ENCODE peak calls at places on chromosomes 1 and 21, in seven cellular contexts. One of them, this sample, is unnamed.

GRCh38 chr1:39908534-39908933 is 6.8 kb upstream of the MYCL start:
- DNase-seq in lower lobe of right lung: no peak
- DNase-seq in stimulated activated CD4-positive, alpha-beta T cell treated with anti-CD3 and anti-CD28 coated beads, Interleukin-12 subunit alpha, Interleukin-12 subunit beta, amount 100 ng/mL, for 4 hours: no peak
- DNase-seq in kidney glomerular epithelial cell: no peak
- DNase-seq in substantia nigra: no peak
- DNase-seq in mesendoderm: no peak
- DNase-seq in H9: no peak
- DNase-seq in this sample: no peak

GRCh38 chr1:223844962-223845809 is 561 bp downstream of the TP53BP2 start:
- DNase-seq in lower lobe of right lung: peak
- DNase-seq in stimulated activated CD4-positive, alpha-beta T cell treated with anti-CD3 and anti-CD28 coated beads, Interleukin-12 subunit alpha, Interleukin-12 subunit beta, amount 100 ng/mL, for 4 hours: peak
- DNase-seq in kidney glomerular epithelial cell: peak
- DNase-seq in substantia nigra: no peak
- DNase-seq in mesendoderm: peak
- DNase-seq in H9: peak
- DNase-seq in this sample: no peak

GRCh38 chr21:40793057-40793456 is 53.9 kb downstream of the DSCAM start:
- DNase-seq in lower lobe of right lung: no peak
- DNase-seq in stimulated activated CD4-positive, alpha-beta T cell treated with anti-CD3 and anti-CD28 coated beads, Interleukin-12 subunit alpha, Interleukin-12 subunit beta, amount 100 ng/mL, for 4 hours: no peak
- DNase-seq in kidney glomerular epithelial cell: no peak
- DNase-seq in substantia nigra: no peak
- DNase-seq in mesendoderm: no peak
- DNase-seq in H9: no peak
- DNase-seq in this sample: no peak

GRCh38 chr1:210384625-210385024 is 55.9 kb downstream of the HHAT start:
- DNase-seq in lower lobe of right lung: no peak
- DNase-seq in stimulated activated CD4-positive, alpha-beta T cell treated with anti-CD3 and anti-CD28 coated beads, Interleukin-12 subunit alpha, Interleukin-12 subunit beta, amount 100 ng/mL, for 4 hours: no peak
- DNase-seq in kidney glomerular epithelial cell: peak
- DNase-seq in substantia nigra: no peak
- DNase-seq in mesendoderm: no peak
- DNase-seq in H9: no peak
- DNase-seq in this sample: no peak

GRCh38 chr21:45992311-45993209 is 11.0 kb downstream of the COL6A1 start:
- DNase-seq in lower lobe of right lung: peak
- DNase-seq in stimulated activated CD4-positive, alpha-beta T cell treated with anti-CD3 and anti-CD28 coated beads, Interleukin-12 subunit alpha, Interleukin-12 subunit beta, amount 100 ng/mL, for 4 hours: no peak
- DNase-seq in kidney glomerular epithelial cell: no peak
- DNase-seq in substantia nigra: no peak
- DNase-seq in mesendoderm: no peak
- DNase-seq in H9: no peak
- DNase-seq in this sample: peak

GRCh38 chr1:195197116-195197515 is 1411.1 kb downstream of the KCNT2 start:
- DNase-seq in lower lobe of right lung: no peak
- DNase-seq in stimulated activated CD4-positive, alpha-beta T cell treated with anti-CD3 and anti-CD28 coated beads, Interleukin-12 subunit alpha, Interleukin-12 subunit beta, amount 100 ng/mL, for 4 hours: no peak
- DNase-seq in kidney glomerular epithelial cell: no peak
- DNase-seq in substantia nigra: no peak
- DNase-seq in mesendoderm: no peak
- DNase-seq in H9: no peak
- DNase-seq in this sample: no peak

GRCh38 chr1:12052008-12052573 is 11.0 kb upstream of the TNFRSF8 start:
- DNase-seq in lower lobe of right lung: no peak
- DNase-seq in stimulated activated CD4-positive, alpha-beta T cell treated with anti-CD3 and anti-CD28 coated beads, Interleukin-12 subunit alpha, Interleukin-12 subunit beta, amount 100 ng/mL, for 4 hours: no peak
- DNase-seq in kidney glomerular epithelial cell: peak
- DNase-seq in substantia nigra: no peak
- DNase-seq in mesendoderm: peak
- DNase-seq in H9: peak
- DNase-seq in this sample: no peak

GRCh38 chr1:165899461-165899941 is 72.1 kb downstream of the UCK2 start:
- DNase-seq in lower lobe of right lung: no peak
- DNase-seq in stimulated activated CD4-positive, alpha-beta T cell treated with anti-CD3 and anti-CD28 coated beads, Interleukin-12 subunit alpha, Interleukin-12 subunit beta, amount 100 ng/mL, for 4 hours: no peak
- DNase-seq in kidney glomerular epithelial cell: no peak
- DNase-seq in substantia nigra: no peak
- DNase-seq in mesendoderm: no peak
- DNase-seq in H9: peak
- DNase-seq in this sample: no peak

GRCh38 chr21:46207006-46207919 is 21.3 kb downstream of the LSS start:
- DNase-seq in lower lobe of right lung: peak
- DNase-seq in stimulated activated CD4-positive, alpha-beta T cell treated with anti-CD3 and anti-CD28 coated beads, Interleukin-12 subunit alpha, Interleukin-12 subunit beta, amount 100 ng/mL, for 4 hours: no peak
- DNase-seq in kidney glomerular epithelial cell: no peak
- DNase-seq in substantia nigra: no peak
- DNase-seq in mesendoderm: no peak
- DNase-seq in H9: no peak
- DNase-seq in this sample: no peak

GRCh38 chr1:45543599-45544417 is 6.8 kb upstream of the AKR1A1 start:
- DNase-seq in lower lobe of right lung: peak
- DNase-seq in stimulated activated CD4-positive, alpha-beta T cell treated with anti-CD3 and anti-CD28 coated beads, Interleukin-12 subunit alpha, Interleukin-12 subunit beta, amount 100 ng/mL, for 4 hours: peak
- DNase-seq in kidney glomerular epithelial cell: peak
- DNase-seq in substantia nigra: no peak
- DNase-seq in mesendoderm: peak
- DNase-seq in H9: no peak
- DNase-seq in this sample: no peak

GRCh38 chr1:224510880-224511645 is 76.5 kb upstream of the WDR26 start:
- DNase-seq in lower lobe of right lung: no peak
- DNase-seq in stimulated activated CD4-positive, alpha-beta T cell treated with anti-CD3 and anti-CD28 coated beads, Interleukin-12 subunit alpha, Interleukin-12 subunit beta, amount 100 ng/mL, for 4 hours: no peak
- DNase-seq in kidney glomerular epithelial cell: no peak
- DNase-seq in substantia nigra: no peak
- DNase-seq in mesendoderm: peak
- DNase-seq in H9: no peak
- DNase-seq in this sample: no peak

GRCh38 chr1:10522324-10522860 is 47.6 kb downstream of the PEX14 start:
- DNase-seq in lower lobe of right lung: no peak
- DNase-seq in stimulated activated CD4-positive, alpha-beta T cell treated with anti-CD3 and anti-CD28 coated beads, Interleukin-12 subunit alpha, Interleukin-12 subunit beta, amount 100 ng/mL, for 4 hours: no peak
- DNase-seq in kidney glomerular epithelial cell: no peak
- DNase-seq in substantia nigra: no peak
- DNase-seq in mesendoderm: no peak
- DNase-seq in H9: no peak
- DNase-seq in this sample: no peak

GRCh38 chr21:14591882-14592281 is 45.8 kb upstream of the SAMSN1 start:
- DNase-seq in lower lobe of right lung: no peak
- DNase-seq in stimulated activated CD4-positive, alpha-beta T cell treated with anti-CD3 and anti-CD28 coated beads, Interleukin-12 subunit alpha, Interleukin-12 subunit beta, amount 100 ng/mL, for 4 hours: no peak
- DNase-seq in kidney glomerular epithelial cell: peak
- DNase-seq in substantia nigra: no peak
- DNase-seq in mesendoderm: no peak
- DNase-seq in H9: no peak
- DNase-seq in this sample: no peak

GRCh38 chr1:65330822-65331221 is 21.5 kb downstream of the DNAJC6 start:
- DNase-seq in lower lobe of right lung: no peak
- DNase-seq in stimulated activated CD4-positive, alpha-beta T cell treated with anti-CD3 and anti-CD28 coated beads, Interleukin-12 subunit alpha, Interleukin-12 subunit beta, amount 100 ng/mL, for 4 hours: no peak
- DNase-seq in kidney glomerular epithelial cell: no peak
- DNase-seq in substantia nigra: no peak
- DNase-seq in mesendoderm: peak
- DNase-seq in H9: peak
- DNase-seq in this sample: no peak

GRCh38 chr21:45235488-45235887 is 52.2 kb downstream of the POFUT2 start:
- DNase-seq in lower lobe of right lung: no peak
- DNase-seq in stimulated activated CD4-positive, alpha-beta T cell treated with anti-CD3 and anti-CD28 coated beads, Interleukin-12 subunit alpha, Interleukin-12 subunit beta, amount 100 ng/mL, for 4 hours: no peak
- DNase-seq in kidney glomerular epithelial cell: no peak
- DNase-seq in substantia nigra: no peak
- DNase-seq in mesendoderm: no peak
- DNase-seq in H9: no peak
- DNase-seq in this sample: no peak

GRCh38 chr1:35062518-35063196 is 16.5 kb upstream of the ZMYM1 start:
- DNase-seq in lower lobe of right lung: no peak
- DNase-seq in stimulated activated CD4-positive, alpha-beta T cell treated with anti-CD3 and anti-CD28 coated beads, Interleukin-12 subunit alpha, Interleukin-12 subunit beta, amount 100 ng/mL, for 4 hours: no peak
- DNase-seq in kidney glomerular epithelial cell: peak
- DNase-seq in substantia nigra: no peak
- DNase-seq in mesendoderm: no peak
- DNase-seq in H9: no peak
- DNase-seq in this sample: no peak

GRCh38 chr1:94854458-94855306 is 34.5 kb downstream of the SLC44A3 start:
- DNase-seq in lower lobe of right lung: peak
- DNase-seq in stimulated activated CD4-positive, alpha-beta T cell treated with anti-CD3 and anti-CD28 coated beads, Interleukin-12 subunit alpha, Interleukin-12 subunit beta, amount 100 ng/mL, for 4 hours: peak
- DNase-seq in kidney glomerular epithelial cell: peak
- DNase-seq in substantia nigra: peak
- DNase-seq in mesendoderm: peak
- DNase-seq in H9: peak
- DNase-seq in this sample: peak

GRCh38 chr1:176976236-176976635 is 188.3 kb downstream of the ASTN1 start:
- DNase-seq in lower lobe of right lung: no peak
- DNase-seq in stimulated activated CD4-positive, alpha-beta T cell treated with anti-CD3 and anti-CD28 coated beads, Interleukin-12 subunit alpha, Interleukin-12 subunit beta, amount 100 ng/mL, for 4 hours: no peak
- DNase-seq in kidney glomerular epithelial cell: no peak
- DNase-seq in substantia nigra: no peak
- DNase-seq in mesendoderm: no peak
- DNase-seq in H9: no peak
- DNase-seq in this sample: no peak

GRCh38 chr21:44463716-44464115 is 8.4 kb downstream of the LRRC3 start:
- DNase-seq in lower lobe of right lung: no peak
- DNase-seq in stimulated activated CD4-positive, alpha-beta T cell treated with anti-CD3 and anti-CD28 coated beads, Interleukin-12 subunit alpha, Interleukin-12 subunit beta, amount 100 ng/mL, for 4 hours: no peak
- DNase-seq in kidney glomerular epithelial cell: no peak
- DNase-seq in substantia nigra: no peak
- DNase-seq in mesendoderm: no peak
- DNase-seq in H9: no peak
- DNase-seq in this sample: no peak

GRCh38 chr1:31932491-31933316 is 5.5 kb downstream of the PTP4A2 start:
- DNase-seq in lower lobe of right lung: no peak
- DNase-seq in stimulated activated CD4-positive, alpha-beta T cell treated with anti-CD3 and anti-CD28 coated beads, Interleukin-12 subunit alpha, Interleukin-12 subunit beta, amount 100 ng/mL, for 4 hours: no peak
- DNase-seq in kidney glomerular epithelial cell: no peak
- DNase-seq in substantia nigra: no peak
- DNase-seq in mesendoderm: peak
- DNase-seq in H9: no peak
- DNase-seq in this sample: no peak

GRCh38 chr1:40783001-40783905 is at the start of gene KCNQ4:
- DNase-seq in lower lobe of right lung: peak
- DNase-seq in stimulated activated CD4-positive, alpha-beta T cell treated with anti-CD3 and anti-CD28 coated beads, Interleukin-12 subunit alpha, Interleukin-12 subunit beta, amount 100 ng/mL, for 4 hours: peak
- DNase-seq in kidney glomerular epithelial cell: no peak
- DNase-seq in substantia nigra: no peak
- DNase-seq in mesendoderm: peak
- DNase-seq in H9: peak
- DNase-seq in this sample: no peak

GRCh38 chr1:36941579-36941978 is 92.7 kb downstream of the GRIK3 start:
- DNase-seq in lower lobe of right lung: no peak
- DNase-seq in stimulated activated CD4-positive, alpha-beta T cell treated with anti-CD3 and anti-CD28 coated beads, Interleukin-12 subunit alpha, Interleukin-12 subunit beta, amount 100 ng/mL, for 4 hours: no peak
- DNase-seq in kidney glomerular epithelial cell: no peak
- DNase-seq in substantia nigra: no peak
- DNase-seq in mesendoderm: no peak
- DNase-seq in H9: no peak
- DNase-seq in this sample: no peak

GRCh38 chr1:70071597-70071996 is 133.8 kb downstream of the LRRC40 start:
- DNase-seq in lower lobe of right lung: no peak
- DNase-seq in stimulated activated CD4-positive, alpha-beta T cell treated with anti-CD3 and anti-CD28 coated beads, Interleukin-12 subunit alpha, Interleukin-12 subunit beta, amount 100 ng/mL, for 4 hours: no peak
- DNase-seq in kidney glomerular epithelial cell: no peak
- DNase-seq in substantia nigra: no peak
- DNase-seq in mesendoderm: no peak
- DNase-seq in H9: no peak
- DNase-seq in this sample: no peak

GRCh38 chr1:55558515-55558914 is 343.4 kb upstream of the USP24 start:
- DNase-seq in lower lobe of right lung: no peak
- DNase-seq in stimulated activated CD4-positive, alpha-beta T cell treated with anti-CD3 and anti-CD28 coated beads, Interleukin-12 subunit alpha, Interleukin-12 subunit beta, amount 100 ng/mL, for 4 hours: no peak
- DNase-seq in kidney glomerular epithelial cell: no peak
- DNase-seq in substantia nigra: no peak
- DNase-seq in mesendoderm: no peak
- DNase-seq in H9: no peak
- DNase-seq in this sample: no peak

GRCh38 chr1:68230901-68231626 is 1.3 kb downstream of the WLS start:
- DNase-seq in lower lobe of right lung: peak
- DNase-seq in stimulated activated CD4-positive, alpha-beta T cell treated with anti-CD3 and anti-CD28 coated beads, Interleukin-12 subunit alpha, Interleukin-12 subunit beta, amount 100 ng/mL, for 4 hours: no peak
- DNase-seq in kidney glomerular epithelial cell: no peak
- DNase-seq in substantia nigra: no peak
- DNase-seq in mesendoderm: no peak
- DNase-seq in H9: no peak
- DNase-seq in this sample: peak

GRCh38 chr1:152392909-152393308 is 21.2 kb downstream of the CRNN start:
- DNase-seq in lower lobe of right lung: no peak
- DNase-seq in stimulated activated CD4-positive, alpha-beta T cell treated with anti-CD3 and anti-CD28 coated beads, Interleukin-12 subunit alpha, Interleukin-12 subunit beta, amount 100 ng/mL, for 4 hours: no peak
- DNase-seq in kidney glomerular epithelial cell: peak
- DNase-seq in substantia nigra: no peak
- DNase-seq in mesendoderm: no peak
- DNase-seq in H9: no peak
- DNase-seq in this sample: no peak

GRCh38 chr1:67836769-67837168 is 3.5 kb upstream of the GNG12 start:
- DNase-seq in lower lobe of right lung: no peak
- DNase-seq in stimulated activated CD4-positive, alpha-beta T cell treated with anti-CD3 and anti-CD28 coated beads, Interleukin-12 subunit alpha, Interleukin-12 subunit beta, amount 100 ng/mL, for 4 hours: no peak
- DNase-seq in kidney glomerular epithelial cell: no peak
- DNase-seq in substantia nigra: no peak
- DNase-seq in mesendoderm: no peak
- DNase-seq in H9: no peak
- DNase-seq in this sample: no peak

GRCh38 chr1:83967336-83967735 is 31.6 kb downstream of the TTLL7 start:
- DNase-seq in lower lobe of right lung: no peak
- DNase-seq in stimulated activated CD4-positive, alpha-beta T cell treated with anti-CD3 and anti-CD28 coated beads, Interleukin-12 subunit alpha, Interleukin-12 subunit beta, amount 100 ng/mL, for 4 hours: no peak
- DNase-seq in kidney glomerular epithelial cell: peak
- DNase-seq in substantia nigra: no peak
- DNase-seq in mesendoderm: no peak
- DNase-seq in H9: no peak
- DNase-seq in this sample: no peak

GRCh38 chr1:75092141-75092540 is 42.0 kb upstream of the LHX8 start:
- DNase-seq in lower lobe of right lung: no peak
- DNase-seq in stimulated activated CD4-positive, alpha-beta T cell treated with anti-CD3 and anti-CD28 coated beads, Interleukin-12 subunit alpha, Interleukin-12 subunit beta, amount 100 ng/mL, for 4 hours: no peak
- DNase-seq in kidney glomerular epithelial cell: no peak
- DNase-seq in substantia nigra: no peak
- DNase-seq in mesendoderm: peak
- DNase-seq in H9: peak
- DNase-seq in this sample: no peak

GRCh38 chr1:92791487-92792058 is 6.7 kb upstream of the EVI5 start:
- DNase-seq in lower lobe of right lung: no peak
- DNase-seq in stimulated activated CD4-positive, alpha-beta T cell treated with anti-CD3 and anti-CD28 coated beads, Interleukin-12 subunit alpha, Interleukin-12 subunit beta, amount 100 ng/mL, for 4 hours: no peak
- DNase-seq in kidney glomerular epithelial cell: no peak
- DNase-seq in substantia nigra: no peak
- DNase-seq in mesendoderm: peak
- DNase-seq in H9: no peak
- DNase-seq in this sample: no peak

GRCh38 chr21:45515241-45516061 is 26.8 kb downstream of the SLC19A1 start:
- DNase-seq in lower lobe of right lung: peak
- DNase-seq in stimulated activated CD4-positive, alpha-beta T cell treated with anti-CD3 and anti-CD28 coated beads, Interleukin-12 subunit alpha, Interleukin-12 subunit beta, amount 100 ng/mL, for 4 hours: no peak
- DNase-seq in kidney glomerular epithelial cell: no peak
- DNase-seq in substantia nigra: no peak
- DNase-seq in mesendoderm: peak
- DNase-seq in H9: peak
- DNase-seq in this sample: no peak

GRCh38 chr1:22889213-22889827 is 83.3 kb downstream of the LACTBL1 start:
- DNase-seq in lower lobe of right lung: no peak
- DNase-seq in stimulated activated CD4-positive, alpha-beta T cell treated with anti-CD3 and anti-CD28 coated beads, Interleukin-12 subunit alpha, Interleukin-12 subunit beta, amount 100 ng/mL, for 4 hours: no peak
- DNase-seq in kidney glomerular epithelial cell: peak
- DNase-seq in substantia nigra: no peak
- DNase-seq in mesendoderm: peak
- DNase-seq in H9: no peak
- DNase-seq in this sample: peak

GRCh38 chr1:58818075-58818474 is 34.2 kb upstream of the JUN start:
- DNase-seq in lower lobe of right lung: no peak
- DNase-seq in stimulated activated CD4-positive, alpha-beta T cell treated with anti-CD3 and anti-CD28 coated beads, Interleukin-12 subunit alpha, Interleukin-12 subunit beta, amount 100 ng/mL, for 4 hours: no peak
- DNase-seq in kidney glomerular epithelial cell: peak
- DNase-seq in substantia nigra: no peak
- DNase-seq in mesendoderm: no peak
- DNase-seq in H9: no peak
- DNase-seq in this sample: no peak

GRCh38 chr21:40291560-40291959 is 424.3 kb downstream of the PCP4 start:
- DNase-seq in lower lobe of right lung: no peak
- DNase-seq in stimulated activated CD4-positive, alpha-beta T cell treated with anti-CD3 and anti-CD28 coated beads, Interleukin-12 subunit alpha, Interleukin-12 subunit beta, amount 100 ng/mL, for 4 hours: no peak
- DNase-seq in kidney glomerular epithelial cell: no peak
- DNase-seq in substantia nigra: no peak
- DNase-seq in mesendoderm: peak
- DNase-seq in H9: peak
- DNase-seq in this sample: no peak

GRCh38 chr1:41361495-41362356 is 492 bp downstream of the FOXO6 start:
- DNase-seq in lower lobe of right lung: no peak
- DNase-seq in stimulated activated CD4-positive, alpha-beta T cell treated with anti-CD3 and anti-CD28 coated beads, Interleukin-12 subunit alpha, Interleukin-12 subunit beta, amount 100 ng/mL, for 4 hours: peak
- DNase-seq in kidney glomerular epithelial cell: no peak
- DNase-seq in substantia nigra: no peak
- DNase-seq in mesendoderm: peak
- DNase-seq in H9: no peak
- DNase-seq in this sample: no peak

GRCh38 chr1:22018583-22019559 is 17.4 kb downstream of the CELA3A start:
- DNase-seq in lower lobe of right lung: peak
- DNase-seq in stimulated activated CD4-positive, alpha-beta T cell treated with anti-CD3 and anti-CD28 coated beads, Interleukin-12 subunit alpha, Interleukin-12 subunit beta, amount 100 ng/mL, for 4 hours: peak
- DNase-seq in kidney glomerular epithelial cell: peak
- DNase-seq in substantia nigra: no peak
- DNase-seq in mesendoderm: no peak
- DNase-seq in H9: no peak
- DNase-seq in this sample: peak

GRCh38 chr1:158310623-158311022 is 20.7 kb downstream of the CD1B start:
- DNase-seq in lower lobe of right lung: no peak
- DNase-seq in stimulated activated CD4-positive, alpha-beta T cell treated with anti-CD3 and anti-CD28 coated beads, Interleukin-12 subunit alpha, Interleukin-12 subunit beta, amount 100 ng/mL, for 4 hours: no peak
- DNase-seq in kidney glomerular epithelial cell: no peak
- DNase-seq in substantia nigra: no peak
- DNase-seq in mesendoderm: no peak
- DNase-seq in H9: no peak
- DNase-seq in this sample: no peak

GRCh38 chr1:247077768-247078314 is 770 bp downstream of the ZNF670 start:
- DNase-seq in lower lobe of right lung: no peak
- DNase-seq in stimulated activated CD4-positive, alpha-beta T cell treated with anti-CD3 and anti-CD28 coated beads, Interleukin-12 subunit alpha, Interleukin-12 subunit beta, amount 100 ng/mL, for 4 hours: no peak
- DNase-seq in kidney glomerular epithelial cell: no peak
- DNase-seq in substantia nigra: no peak
- DNase-seq in mesendoderm: no peak
- DNase-seq in H9: no peak
- DNase-seq in this sample: no peak